ENCODE peak calls at places on chromosomes 7 and 10, in seven cellular contexts. S, G, A, C, Y, I and M are unnamed samples.

GRCh38 chr10:110775022-110775379 is 96.7 kb upstream of the PDCD4 start:
- DNase-seq in I (no peak), C (no peak), G (no peak), Y (no peak), S (peak), A (no peak), M (no peak)

GRCh38 chr7:151452141-151452571 is 12.2 kb upstream of the CRYGN start:
- DNase-seq in I (no peak), A (no peak), Y (no peak), S (no peak), C (peak), G (no peak), M (no peak)

GRCh38 chr10:132883391-132883881 is 58.9 kb downstream of the CFAP46 start:
- DNase-seq in I (no peak), G (no peak), S (no peak), Y (peak), C (peak), A (no peak), M (no peak)

GRCh38 chr10:22712246-22712958 is 2.0 kb downstream of the PIP4K2A start:
- DNase-seq in Y (no peak), A (peak), G (peak), S (no peak), C (no peak), I (no peak), M (no peak)

GRCh38 chr10:132399117-132400035 is 2.4 kb downstream of the PWWP2B start:
- DNase-seq in Y (no peak), A (no peak), S (no peak), G (no peak), C (peak), I (no peak), M (no peak)

GRCh38 chr7:133633055-133633454 is 380.2 kb downstream of the EXOC4 start:
- DNase-seq in I (peak), Y (no peak), A (peak), G (peak), C (no peak), S (peak), M (no peak)

GRCh38 chr7:99196536-99197288 is 11.2 kb downstream of the KPNA7 start:
- DNase-seq in S (peak), G (peak), I (no peak), A (peak), Y (no peak), C (no peak), M (no peak)

GRCh38 chr7:149854611-149855367 is 16.6 kb downstream of the ZNF862 start:
- DNase-seq in Y (no peak), I (no peak), G (peak), A (peak), C (peak), S (peak), M (peak)

GRCh38 chr7:114700267-114700666 is 221.6 kb upstream of the MDFIC start:
- DNase-seq in Y (no peak), A (no peak), G (no peak), S (no peak), C (no peak), I (no peak), M (no peak)

GRCh38 chr10:62732841-62733653 is 71.5 kb upstream of the ADO start:
- DNase-seq in S (peak), Y (no peak), C (no peak), A (peak), I (peak), G (peak), M (peak)

GRCh38 chr7:109473172-109473571 is 903.5 kb downstream of the DNAJB9 start:
- DNase-seq in G (no peak), A (no peak), Y (no peak), S (no peak), I (no peak), C (no peak), M (no peak)

GRCh38 chr7:25820432-25821040 is 331.5 kb upstream of the NFE2L3 start:
- DNase-seq in Y (no peak), S (no peak), C (no peak), G (no peak), I (no peak), A (no peak), M (no peak)

GRCh38 chr10:79475119-79475653 is 29.8 kb upstream of the ZCCHC24 start:
- DNase-seq in I (no peak), A (no peak), S (no peak), G (no peak), Y (peak), C (no peak), M (no peak)

GRCh38 chr10:98673156-98673765 is 226.5 kb upstream of the HPS1 start:
- DNase-seq in I (no peak), Y (no peak), S (no peak), C (no peak), G (no peak), A (no peak), M (no peak)

GRCh38 chr7:55977831-55978230 is 13.4 kb downstream of the NIPSNAP2 start:
- DNase-seq in S (peak), Y (no peak), I (no peak), A (peak), G (no peak), C (no peak), M (no peak)

GRCh38 chr10:78313047-78313381 is 279.4 kb downstream of the RPS24 start:
- DNase-seq in I (no peak), S (no peak), G (no peak), C (no peak), A (no peak), Y (no peak), M (no peak)

GRCh38 chr10:42868530-42868929 is 85.9 kb downstream of the BMS1 start:
- DNase-seq in C (no peak), A (no peak), S (no peak), G (no peak), Y (peak), I (no peak), M (no peak)

GRCh38 chr10:126090911-126091728 is 194.8 kb downstream of the FANK1 start:
- DNase-seq in Y (no peak), A (peak), I (peak), S (peak), C (no peak), G (peak), M (no peak)

GRCh38 chr7:90180011-90180585 is 25.8 kb downstream of the STEAP1 start:
- DNase-seq in I (no peak), Y (no peak), G (peak), A (peak), S (peak), C (no peak), M (no peak)

GRCh38 chr7:34772296-34772695 is 114.3 kb downstream of the NPSR1 start:
- DNase-seq in A (no peak), I (no peak), C (no peak), G (no peak), Y (no peak), S (no peak), M (no peak)

GRCh38 chr10:6721480-6721879 is 141.4 kb upstream of the PRKCQ start:
- DNase-seq in C (peak), G (peak), A (peak), S (peak), Y (no peak), I (no peak), M (no peak)

GRCh38 chr7:30140456-30140855 is 5.7 kb downstream of the MTURN start:
- DNase-seq in G (no peak), Y (no peak), C (no peak), I (no peak), S (no peak), A (no peak), M (no peak)

GRCh38 chr10:101889256-101890210 is 45.9 kb upstream of the KCNIP2 start:
- DNase-seq in C (peak), A (peak), I (peak), Y (peak), S (peak), G (no peak), M (peak)
- H3K27ac ChIP-seq in C (no peak), A (no peak), I (no peak), Y (no peak), S (no peak), G (no peak), M (no peak)

GRCh38 chr10:112986791-112987190 is 36.7 kb downstream of the TCF7L2 start:
- DNase-seq in C (no peak), Y (no peak), A (peak), S (no peak), I (no peak), G (no peak), M (no peak)
- H3K27ac ChIP-seq in C (no peak), Y (peak), A (no peak), S (peak), I (no peak), G (no peak), M (no peak)

GRCh38 chr7:47254081-47255006 is 327.6 kb downstream of the TNS3 start:
- DNase-seq in G (no peak), C (peak), S (peak), I (no peak), Y (peak), A (peak), M (no peak)
- H3K27ac ChIP-seq in G (no peak), C (peak), S (no peak), I (no peak), Y (peak), A (peak), M (no peak)

GRCh38 chr7:159098424-159098786 is 46.3 kb downstream of the VIPR2 start:
- DNase-seq in S (no peak), I (no peak), Y (no peak), C (peak), G (no peak), A (no peak), M (no peak)

GRCh38 chr7:159097661-159098423 is 46.8 kb downstream of the VIPR2 start:
- DNase-seq in A (no peak), I (no peak), G (no peak), C (peak), S (no peak), Y (peak), M (no peak)

GRCh38 chr7:159099711-159100231 is 44.9 kb downstream of the VIPR2 start:
- DNase-seq in I (no peak), G (no peak), S (no peak), C (peak), A (no peak), Y (peak), M (no peak)

GRCh38 chr7:159099217-159099655 is 45.4 kb downstream of the VIPR2 start:
- DNase-seq in Y (peak), I (no peak), G (no peak), A (no peak), S (no peak), C (peak), M (no peak)

DNA sequence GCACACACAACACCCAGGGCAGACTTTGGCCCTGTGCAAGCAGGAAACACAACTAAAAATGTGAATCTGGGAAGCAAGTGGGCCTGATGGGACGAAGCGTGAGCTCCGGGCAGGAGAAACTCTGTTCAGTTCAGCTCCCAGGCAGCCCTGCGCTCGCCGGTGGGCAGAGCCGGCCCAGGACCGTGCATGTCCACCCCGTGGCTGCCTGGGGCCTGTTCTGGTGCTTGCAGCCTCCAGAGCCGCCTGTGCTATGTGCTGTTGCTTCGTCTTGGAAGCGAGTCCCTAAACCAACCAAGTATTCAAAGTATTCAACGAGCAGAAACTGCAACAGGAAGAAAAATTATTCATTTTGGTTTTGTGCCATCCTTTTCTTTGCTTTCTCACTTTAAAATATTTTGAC is 45.9 kb downstream of the VIPR2 start:
- DNase-seq in C (peak), S (no peak), Y (peak), A (no peak), G (no peak), I (no peak), M (no peak)
- H3K27ac ChIP-seq in C (peak), S (no peak), Y (peak), A (no peak), G (no peak), I (no peak), M (no peak)

GRCh38 chr7:6268023-6268908 is 4.2 kb downstream of the CYTH3 start:
- DNase-seq in G (no peak), A (no peak), C (no peak), Y (no peak), S (no peak), I (no peak), M (no peak)
- H3K27ac ChIP-seq in G (no peak), A (no peak), C (no peak), Y (no peak), S (no peak), I (no peak), M (no peak)

GRCh38 chr10:122168598-122168997 is 102.5 kb upstream of the BTBD16 start:
- DNase-seq in A (no peak), G (no peak), C (no peak), I (no peak), Y (no peak), S (no peak), M (no peak)
- H3K27ac ChIP-seq in A (no peak), G (no peak), C (no peak), I (no peak), Y (no peak), S (no peak), M (no peak)

GRCh38 chr7:130897515-130898419 is 163.8 kb upstream of the KLF14 start:
- DNase-seq in G (no peak), Y (no peak), I (no peak), S (no peak), A (no peak), C (no peak), M (no peak)

GRCh38 chr7:130896898-130897514 is 163.0 kb upstream of the KLF14 start:
- DNase-seq in G (no peak), I (no peak), A (peak), C (peak), S (no peak), Y (no peak), M (peak)

GRCh38 chr7:130899638-130900401 is 165.8 kb upstream of the KLF14 start:
- DNase-seq in C (no peak), A (no peak), Y (no peak), I (no peak), S (no peak), G (no peak), M (no peak)

GRCh38 chr7:130900471-130901076 is 166.6 kb upstream of the KLF14 start:
- DNase-seq in G (no peak), C (no peak), I (no peak), A (no peak), Y (no peak), S (no peak), M (no peak)

DNA sequence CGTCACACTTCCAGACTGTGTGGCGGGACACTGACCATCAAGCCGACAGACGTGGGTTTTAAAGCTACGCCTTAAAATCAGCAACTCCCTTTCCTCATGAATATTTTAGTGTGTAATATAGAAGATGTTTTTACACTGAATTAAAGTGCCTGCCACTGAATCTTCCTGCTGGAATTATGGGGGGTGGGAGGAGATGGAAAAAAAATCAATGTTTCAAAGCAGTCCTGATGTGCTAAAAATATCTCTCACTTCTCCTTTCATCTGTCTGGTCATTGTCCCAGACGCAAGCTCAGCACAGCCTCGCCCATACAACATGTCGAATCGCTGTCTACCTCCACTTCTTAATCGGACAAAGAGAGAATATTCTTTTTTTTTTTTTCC is 165.1 kb upstream of the KLF14 start:
- DNase-seq in G (no peak), S (no peak), Y (no peak), A (no peak), C (no peak), I (no peak), M (no peak)
- H3K27ac ChIP-seq in G (no peak), S (no peak), Y (no peak), A (peak), C (no peak), I (peak), M (no peak)

GRCh38 chr10:124339119-124339807 is 79.5 kb downstream of the OAT start:
- DNase-seq in S (peak), Y (peak), G (no peak), I (no peak), A (no peak), C (no peak), M (no peak)
- H3K27ac ChIP-seq in S (no peak), Y (peak), G (no peak), I (no peak), A (peak), C (no peak), M (no peak)

GRCh38 chr10:11563936-11564335 is 47.5 kb downstream of the USP6NL start:
- DNase-seq in C (no peak), S (peak), I (no peak), A (peak), Y (no peak), G (no peak), M (no peak)

GRCh38 chr10:11560076-11560709 is 51.3 kb downstream of the USP6NL start:
- DNase-seq in A (no peak), I (no peak), C (no peak), Y (no peak), G (no peak), S (no peak), M (no peak)

GRCh38 chr10:11557513-11557912 is 53.9 kb downstream of the USP6NL start:
- DNase-seq in S (no peak), C (no peak), G (no peak), Y (no peak), A (no peak), I (no peak), M (no peak)

GRCh38 chr10:11557967-11558366 is 53.5 kb downstream of the USP6NL start:
- DNase-seq in C (no peak), G (no peak), I (no peak), Y (no peak), S (no peak), A (no peak), M (no peak)

DNA sequence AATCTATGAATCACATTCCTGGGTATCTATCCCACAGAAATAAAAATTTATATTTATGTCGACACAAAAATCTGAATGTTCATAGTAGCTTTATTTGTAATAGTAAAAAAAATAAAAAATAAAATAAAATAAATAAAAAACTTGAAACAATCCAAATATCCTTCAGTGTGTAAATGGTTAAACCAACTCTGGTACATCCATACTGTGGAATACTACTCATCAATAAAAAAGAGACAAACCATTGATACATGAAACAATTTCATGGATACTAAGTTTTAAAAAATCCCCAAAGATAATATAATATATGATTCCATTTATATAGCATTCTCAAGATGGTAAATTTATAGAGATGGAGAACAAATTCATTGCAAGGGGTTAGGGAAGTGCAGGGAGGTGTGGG is 48.6 kb downstream of the USP6NL start:
- DNase-seq in I (no peak), G (no peak), C (no peak), A (no peak), Y (no peak), S (no peak), M (no peak)
- H3K27ac ChIP-seq in I (no peak), G (no peak), C (no peak), A (no peak), Y (no peak), S (no peak), M (no peak)

DNA sequence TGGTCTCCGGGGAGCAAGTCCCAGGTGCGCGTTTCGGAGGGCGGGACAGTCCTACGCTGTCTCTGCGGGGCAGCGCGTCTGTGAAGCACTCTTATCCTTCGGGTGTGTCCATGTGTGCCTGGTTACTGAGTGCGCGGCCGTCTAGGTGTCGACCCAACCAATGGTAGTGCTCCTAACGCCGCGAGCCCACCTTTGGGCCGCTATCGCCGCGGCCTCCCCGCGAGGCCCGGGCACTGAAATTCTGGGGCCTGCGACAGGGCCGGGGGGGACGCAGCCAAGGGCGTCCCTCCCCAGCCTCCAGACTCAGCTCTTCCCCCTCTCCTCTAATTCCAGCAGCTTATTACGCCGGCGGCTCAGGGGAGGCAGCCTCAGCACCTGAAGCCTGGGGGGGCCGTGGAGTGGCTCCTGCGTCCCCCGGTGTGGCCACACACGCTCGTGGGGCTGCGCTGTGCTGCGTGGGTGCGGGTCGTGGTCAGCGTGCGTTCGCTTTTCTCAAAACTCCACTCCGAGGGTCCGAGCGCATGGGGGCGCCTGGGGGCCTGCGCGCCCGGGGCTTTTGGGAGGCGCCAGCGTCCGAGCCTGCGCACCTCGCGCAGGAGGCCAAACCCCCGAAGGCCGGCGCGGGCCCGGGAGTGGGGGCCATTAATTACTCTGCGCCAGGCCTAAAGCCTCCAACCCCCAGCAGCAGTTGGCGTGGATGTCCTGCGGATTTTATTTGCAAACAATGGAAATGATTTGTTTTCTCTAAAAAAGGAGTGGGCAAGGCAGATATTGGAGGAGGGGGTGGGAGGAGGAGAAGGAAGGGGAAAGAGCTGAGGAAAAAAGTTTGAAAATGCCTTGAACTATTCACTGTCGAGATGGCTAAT is 3.0 kb upstream of the ZNF503 start:
- DNase-seq in Y (peak), C (peak), G (no peak), A (peak), S (peak), I (no peak), M (no peak)
- H3K27ac ChIP-seq in Y (peak), C (peak), G (no peak), A (no peak), S (no peak), I (peak), M (no peak)